ENCODE peak calls at places on chromosomes 3 and 15, in seven cellular contexts. O, N, H, P, S, G and C are unnamed samples.

GRCh38 chr3:171690291-171690690 is 120.0 kb downstream of the PLD1 start:
- DNase-seq in N (no peak), S (no peak), P (no peak), H (no peak), G (no peak), O (no peak), C (no peak)

GRCh38 chr15:91769919-91770318 is 83.6 kb upstream of the SLCO3A1 start:
- DNase-seq in O (no peak), S (no peak), N (no peak), G (no peak), P (no peak), H (no peak), C (no peak)

GRCh38 chr3:15009156-15009555 is 56.0 kb downstream of the MRPS25 start:
- DNase-seq in S (no peak), O (no peak), P (no peak), N (no peak), G (no peak), H (no peak), C (no peak)

GRCh38 chr3:76134166-76134565 is 348.8 kb upstream of the ZNF717 start:
- DNase-seq in N (no peak), P (no peak), O (no peak), S (peak), G (no peak), H (no peak), C (no peak)

GRCh38 chr3:188270423-188270972 is 116.5 kb downstream of the LPP start:
- DNase-seq in N (no peak), P (peak), S (peak), G (no peak), H (peak), O (no peak), C (peak)

GRCh38 chr3:148214695-148215094 is 483.0 kb upstream of the AGTR1 start:
- DNase-seq in O (no peak), S (no peak), H (no peak), N (no peak), G (no peak), P (no peak), C (no peak)

GRCh38 chr15:66864086-66864830 is 162.2 kb downstream of the SMAD6 start:
- DNase-seq in S (no peak), O (peak), H (no peak), N (no peak), G (no peak), P (no peak), C (no peak)

GRCh38 chr3:176663819-176664218 is 533.5 kb downstream of the TBL1XR1 start:
- DNase-seq in S (peak), G (no peak), N (no peak), O (no peak), H (no peak), P (peak), C (peak)

GRCh38 chr15:92656089-92656488 is 514 bp upstream of the FAM174B start:
- DNase-seq in H (no peak), S (no peak), O (no peak), G (no peak), N (no peak), P (no peak), C (no peak)

GRCh38 chr15:64883097-64883581 is 28.6 kb upstream of the ANKDD1A start:
- DNase-seq in N (no peak), H (no peak), P (peak), O (no peak), G (no peak), S (peak), C (no peak)

GRCh38 chr15:79101866-79102581 is 11.4 kb upstream of the RASGRF1 start:
- DNase-seq in G (no peak), P (peak), S (no peak), N (no peak), O (no peak), H (no peak), C (no peak)

GRCh38 chr3:170606675-170607074 is 20.8 kb upstream of the SLC7A14 start:
- DNase-seq in P (peak), G (no peak), N (no peak), O (no peak), H (no peak), S (no peak), C (no peak)

GRCh38 chr15:90560229-90560771 is 30.6 kb downstream of the CRTC3 start:
- DNase-seq in N (no peak), H (peak), G (no peak), S (peak), P (peak), O (peak), C (no peak)

GRCh38 chr15:56805466-56806146 is 72.3 kb upstream of the ZNF280D start:
- DNase-seq in P (peak), N (no peak), S (peak), G (no peak), H (no peak), O (no peak), C (peak)

GRCh38 chr15:81189583-81190283 is 6.9 kb upstream of the IL16 start:
- DNase-seq in G (no peak), N (no peak), H (peak), O (no peak), S (peak), P (peak), C (no peak)

GRCh38 chr15:28182216-28182615 is 83.1 kb upstream of the OCA2 start:
- DNase-seq in G (no peak), N (no peak), O (peak), H (no peak), P (no peak), S (no peak), C (no peak)

GRCh38 chr15:41660235-41661077 is at the start of gene MGA:
- DNase-seq in O (peak), N (peak), G (peak), S (peak), H (peak), P (peak), C (peak)

GRCh38 chr3:121757087-121757811 is 7.7 kb upstream of the GOLGB1 start:
- DNase-seq in P (peak), H (no peak), O (no peak), G (no peak), S (peak), N (peak), C (no peak)

GRCh38 chr15:81258455-81258854 is 61.8 kb downstream of the IL16 start:
- DNase-seq in P (no peak), H (no peak), S (no peak), N (no peak), O (no peak), G (no peak), C (no peak)

GRCh38 chr15:81411969-81412633 is 38.1 kb upstream of the TMC3 start:
- DNase-seq in N (no peak), H (no peak), P (peak), O (no peak), G (no peak), S (no peak), C (no peak)

GRCh38 chr3:196968233-196969000 is at the start of gene PIGZ:
- DNase-seq in S (no peak), H (no peak), G (peak), O (peak), P (peak), N (peak), C (peak)

GRCh38 chr3:156533205-156533604 is 21.7 kb downstream of the SSR3 start:
- DNase-seq in N (no peak), O (no peak), P (no peak), G (no peak), S (peak), H (no peak), C (no peak)

GRCh38 chr15:85689729-85690128 is 105.0 kb downstream of the KLHL25 start:
- DNase-seq in S (peak), H (peak), N (peak), G (peak), O (no peak), P (peak), C (no peak)

GRCh38 chr3:908839-909238 is 184.0 kb upstream of the CNTN6 start:
- DNase-seq in S (peak), G (no peak), O (no peak), H (no peak), P (no peak), N (no peak), C (no peak)
- TF ChIP-seq CTCF in S (peak), G (no peak), O (no peak), H (no peak), P (no peak), N (peak), C (no peak)

GRCh38 chr15:77650285-77650684 is 17.6 kb upstream of the LINGO1 start:
- DNase-seq in N (peak), P (no peak), S (peak), O (no peak), H (no peak), G (no peak), C (peak)

GRCh38 chr15:77649610-77650009 is 16.9 kb upstream of the LINGO1 start:
- DNase-seq in G (no peak), P (no peak), N (no peak), S (no peak), H (no peak), O (no peak), C (no peak)

GRCh38 chr15:77649019-77649418 is 16.3 kb upstream of the LINGO1 start:
- DNase-seq in N (no peak), G (no peak), O (no peak), H (no peak), S (no peak), P (no peak), C (no peak)

GRCh38 chr15:77646104-77646694 is 13.5 kb upstream of the LINGO1 start:
- DNase-seq in H (no peak), N (no peak), P (no peak), S (no peak), O (peak), G (no peak), C (no peak)

GRCh38 chr15:77647961-77648360 is 15.2 kb upstream of the LINGO1 start:
- DNase-seq in H (no peak), S (no peak), O (no peak), G (no peak), N (no peak), P (no peak), C (no peak)
- TF ChIP-seq CTCF in H (no peak), S (no peak), O (no peak), G (no peak), N (no peak), P (no peak), C (no peak)

GRCh38 chr3:100650651-100651611 is 41.5 kb downstream of the ADGRG7 start:
- DNase-seq in N (no peak), H (no peak), S (peak), O (no peak), G (no peak), P (peak), C (no peak)
- TF ChIP-seq CTCF in N (peak), H (no peak), S (peak), O (no peak), G (no peak), P (peak), C (no peak)

DNA sequence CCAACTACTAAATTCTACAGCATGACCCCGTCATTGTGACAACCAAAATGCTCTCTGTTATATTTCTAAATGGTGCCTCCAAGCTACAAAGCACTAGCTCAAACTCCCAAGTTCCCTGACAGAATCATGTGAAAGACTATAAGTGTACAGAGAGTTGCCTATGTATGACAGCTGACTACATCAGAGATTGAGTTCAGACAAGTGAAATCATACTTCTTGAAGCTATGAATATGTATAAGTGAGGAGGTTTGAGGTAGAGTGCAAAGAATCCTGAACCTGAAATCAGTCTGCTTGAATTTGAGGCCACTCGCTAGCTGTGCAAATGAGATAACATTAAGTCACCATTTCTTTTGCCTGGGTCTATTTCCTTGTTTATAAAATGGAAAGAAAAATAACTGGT is 63.9 kb upstream of the TP63 start:
- DNase-seq in O (no peak), S (no peak), G (no peak), N (no peak), P (no peak), H (no peak), C (no peak)
- TF ChIP-seq CTCF in O (no peak), S (no peak), G (no peak), N (no peak), P (no peak), H (no peak), C (no peak)

GRCh38 chr3:172832983-172833382 is 82.5 kb downstream of the ECT2 start:
- DNase-seq in S (no peak), P (no peak), G (no peak), O (no peak), N (no peak), H (no peak), C (no peak)

GRCh38 chr3:172839679-172840078 is 89.2 kb downstream of the ECT2 start:
- DNase-seq in H (no peak), P (peak), N (no peak), S (no peak), O (no peak), G (no peak), C (no peak)

GRCh38 chr3:172840913-172841312 is 90.4 kb downstream of the ECT2 start:
- DNase-seq in O (no peak), N (no peak), S (no peak), G (no peak), P (no peak), H (no peak), C (no peak)

GRCh38 chr3:172840463-172840862 is 89.9 kb downstream of the ECT2 start:
- DNase-seq in O (no peak), S (no peak), P (no peak), H (no peak), N (no peak), G (no peak), C (no peak)

DNA sequence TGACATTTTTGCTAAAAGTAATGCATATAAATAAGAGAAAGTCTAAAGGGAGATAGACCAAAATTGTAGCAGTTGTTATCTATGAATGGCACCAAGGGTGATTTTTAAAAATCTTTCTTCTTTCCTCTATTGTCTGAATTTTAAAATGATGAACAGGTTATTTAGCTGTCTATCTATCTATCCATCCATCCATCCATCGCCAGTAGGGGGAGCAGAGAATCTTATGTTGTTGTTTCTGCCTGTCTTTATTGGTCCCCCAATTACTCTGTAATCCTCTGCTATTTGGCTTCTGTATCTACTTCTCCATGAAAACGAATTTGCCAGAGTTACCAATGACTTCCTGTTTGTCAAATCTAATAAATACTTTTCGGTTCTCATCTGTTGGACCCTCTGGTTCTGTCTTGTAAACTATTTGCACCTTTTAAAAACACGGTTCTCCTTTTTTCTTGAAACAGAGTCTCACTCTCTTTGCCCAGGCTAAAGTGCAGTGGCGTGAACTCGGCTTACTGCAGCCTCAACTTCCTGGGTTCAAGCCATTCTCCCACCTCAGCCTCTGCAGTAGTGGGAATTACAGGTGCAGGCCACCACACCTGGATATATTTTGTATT is 86.0 kb downstream of the ECT2 start:
- DNase-seq in H (no peak), N (peak), O (peak), P (peak), S (peak), G (no peak), C (peak)
- TF ChIP-seq CTCF in H (no peak), N (peak), O (peak), P (peak), S (peak), G (no peak), C (peak)

GRCh38 chr3:61778095-61778494 is 216.7 kb downstream of the PTPRG start:
- DNase-seq in O (no peak), G (no peak), H (no peak), N (no peak), S (no peak), P (no peak), C (no peak)
- TF ChIP-seq CTCF in O (no peak), G (no peak), H (no peak), N (no peak), S (no peak), P (no peak), C (no peak)